ENCODE peak calls at places on chromosomes 16 and 17, in eight cellular contexts. Z is sigmoid colon; R is BE2C; H is A549; W is CD8-positive, alpha-beta memory T cell; X is OCI-LY7; E is neuronal stem cell; B is vagina. N is an unnamed sample. For H3K4me1, the result is how much of the 10 kb centered on the place peaks cover.

GRCh38 chr17:49249890-49250522 is 19.4 kb upstream of the PHOSPHO1 start:
- DNase-seq in Z (no peak), R (no peak), H (no peak), W (no peak), X (no peak), E (no peak), B (no peak), N (no peak)

GRCh38 chr17:73646409-73647305 is 2.4 kb upstream of the SDK2 start:
- DNase-seq in Z (no peak), R (peak), H (peak), W (no peak), X (peak), E (peak), B (peak), N (no peak)

GRCh38 chr16:54829691-54830090 is 101.0 kb upstream of the IRX5 start:
- DNase-seq in Z (no peak), R (no peak), H (no peak), W (no peak), X (no peak), E (no peak), B (no peak), N (peak)

GRCh38 chr16:57462978-57463362 is 491 bp downstream of the POLR2C start:
- DNase-seq in Z (no peak), R (no peak), H (no peak), W (no peak), X (no peak), E (no peak), B (no peak), N (no peak)

GRCh38 chr17:48618366-48618896 is 3.3 kb upstream of the HOXB8 start:
- DNase-seq in Z (peak), R (peak), H (peak), W (peak), X (peak), E (peak), B (no peak), N (peak)

GRCh38 chr16:8950580-8951077 is 13.1 kb downstream of the USP7 start:
- DNase-seq in Z (no peak), R (no peak), H (no peak), W (no peak), X (no peak), E (no peak), B (no peak), N (no peak)

GRCh38 chr17:71633391-71633849 is 487.4 kb upstream of the SOX9 start:
- DNase-seq in Z (no peak), R (no peak), H (peak), W (no peak), X (no peak), E (no peak), B (no peak), N (no peak)

GRCh38 chr17:9419932-9420453 is 155.6 kb downstream of the STX8 start:
- DNase-seq in Z (no peak), R (no peak), H (no peak), W (no peak), X (no peak), E (no peak), B (no peak), N (no peak)

GRCh38 chr17:31743767-31744166 is 115.3 kb downstream of the COPRS start:
- DNase-seq in Z (no peak), R (no peak), H (no peak), W (no peak), X (no peak), E (no peak), B (no peak), N (peak)

GRCh38 chr17:78272914-78273258 is 41.5 kb downstream of the TMEM235 start:
- DNase-seq in Z (no peak), R (no peak), H (no peak), W (no peak), X (no peak), E (no peak), B (no peak), N (no peak)

GRCh38 chr17:77214743-77215142 is 74.0 kb downstream of the SEC14L1 start:
- DNase-seq in Z (peak), R (peak), H (peak), W (no peak), X (peak), E (no peak), B (no peak), N (no peak)

GRCh38 chr17:65268832-65269231 is 131.7 kb downstream of the RGS9 start:
- DNase-seq in Z (no peak), R (no peak), H (no peak), W (no peak), X (no peak), E (no peak), B (no peak), N (no peak)

GRCh38 chr16:58099097-58099955 is 29.9 kb downstream of the CFAP20 start:
- DNase-seq in Z (peak), R (no peak), H (no peak), W (no peak), X (no peak), E (no peak), B (no peak), N (no peak)

GRCh38 chr17:43723697-43724359 is 34.8 kb downstream of the SOST start:
- DNase-seq in Z (no peak), R (peak), H (peak), W (no peak), X (no peak), E (no peak), B (no peak), N (no peak)

DNA sequence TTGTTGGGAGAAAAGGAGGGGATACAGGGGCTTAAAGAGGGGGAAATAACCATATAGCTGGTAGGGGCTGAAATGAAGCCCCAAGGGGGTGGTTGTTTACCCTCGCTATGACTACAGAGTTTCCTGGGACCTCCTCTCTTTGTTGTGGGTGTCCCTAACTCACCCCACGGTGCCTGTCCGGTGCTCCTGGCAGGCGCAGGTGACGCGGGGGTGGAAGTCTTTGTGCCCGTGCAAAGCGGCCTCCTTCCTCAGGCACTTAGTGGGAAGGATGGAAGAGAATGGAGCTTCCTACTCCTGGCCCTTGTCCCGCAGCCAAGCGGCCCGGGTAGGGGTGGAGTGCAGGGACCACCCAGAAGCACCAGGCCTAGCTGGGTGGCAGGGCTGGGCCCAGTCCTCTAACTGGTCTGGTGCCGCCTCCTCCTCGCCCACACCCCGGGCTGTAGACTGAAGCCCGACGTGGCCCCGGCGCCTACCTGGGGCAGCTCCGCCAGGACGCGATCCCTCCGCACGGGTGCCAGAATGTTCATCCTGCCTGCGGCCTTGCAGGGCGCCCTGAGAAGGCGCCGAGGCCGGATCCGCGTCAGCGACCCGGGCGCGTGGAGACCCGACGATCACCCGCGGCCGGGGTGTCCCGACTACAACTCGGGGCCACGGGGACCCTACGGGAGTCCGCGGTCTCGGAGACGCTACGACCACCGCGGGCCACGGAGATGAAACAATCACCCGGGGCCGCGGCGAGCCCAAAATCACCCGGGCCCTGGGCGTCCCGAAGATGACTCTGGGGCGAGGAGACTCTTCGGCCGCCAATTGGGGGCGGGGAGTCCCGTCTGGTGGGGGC is 709 bp downstream of the RAB34 start:
- DNase-seq in Z (peak), R (no peak), H (no peak), W (no peak), X (no peak), E (peak), B (no peak), N (peak)
- H3K4me1 ChIP-seq in Z (half or more), R (under half), H (under half), W (under half), X (under half), E (under half), B (half or more), N (under half)

DNA sequence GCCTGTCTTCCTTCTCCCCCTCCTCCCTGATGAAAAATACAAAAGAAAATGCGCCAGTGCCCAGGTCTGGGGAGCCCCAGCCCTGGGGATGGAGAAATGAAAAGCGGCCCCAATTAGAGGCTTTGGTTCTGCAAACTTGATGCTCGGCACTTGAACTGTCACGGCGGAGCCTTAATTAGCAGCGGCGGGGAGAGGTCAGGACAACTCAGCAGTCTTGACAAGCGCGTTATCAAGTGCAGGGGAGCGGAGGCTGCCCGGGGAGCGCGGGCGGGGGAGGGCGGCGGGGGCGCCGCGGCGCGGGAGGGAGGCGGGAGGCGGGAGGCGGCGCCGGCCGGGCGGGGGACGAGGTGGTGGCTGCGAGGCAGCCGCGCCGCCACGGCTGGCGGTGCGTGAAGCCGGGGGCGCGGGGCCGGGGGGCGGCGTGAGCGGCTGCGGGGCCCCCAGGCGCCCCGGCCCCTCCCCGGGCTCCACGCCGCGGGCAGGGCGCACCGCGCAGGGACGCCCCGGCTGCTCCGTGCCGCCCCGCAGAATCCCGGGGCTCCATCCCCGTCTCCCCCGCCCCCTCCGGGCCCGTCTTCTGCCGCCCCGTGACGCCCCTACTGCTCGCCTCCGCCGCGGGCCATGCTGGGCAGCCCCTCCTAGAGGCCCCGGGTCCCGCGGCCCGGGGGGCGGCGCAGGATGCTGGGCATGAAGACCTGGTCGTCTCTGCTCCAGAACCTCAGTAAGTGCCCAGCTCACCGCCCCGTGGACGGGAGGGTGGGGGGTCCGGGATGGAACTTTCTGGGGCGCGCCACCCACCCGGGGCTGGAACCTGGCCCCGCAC is 150.5 kb upstream of the GSE1 start:
- DNase-seq in Z (no peak), R (peak), H (no peak), W (no peak), X (peak), E (peak), B (no peak), N (peak)
- H3K4me1 ChIP-seq in Z (half or more), R (half or more), H (under half), W (under half), X (under half), E (half or more), B (half or more), N (under half)

DNA sequence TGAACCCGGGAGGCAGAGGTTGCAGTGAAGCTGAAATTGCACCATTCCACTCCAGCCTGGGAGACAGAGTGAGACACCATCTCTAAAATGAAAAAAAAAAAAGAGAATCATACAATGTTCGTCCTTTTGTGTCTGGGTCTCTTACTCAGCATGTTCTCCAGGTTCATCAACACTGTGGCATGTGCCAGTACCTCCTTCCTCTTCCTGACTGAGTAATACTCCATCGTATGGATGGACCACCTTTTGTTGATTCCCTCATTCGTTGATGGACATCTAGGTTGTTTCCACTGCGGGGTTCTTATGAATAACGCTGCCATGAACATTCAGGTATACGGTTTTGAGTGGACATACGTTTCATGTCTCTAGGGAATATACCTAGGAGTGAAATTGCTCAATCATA is 4.1 kb upstream of the HS3ST6 start:
- DNase-seq in Z (no peak), R (no peak), H (no peak), W (no peak), X (no peak), E (no peak), B (no peak), N (no peak)
- H3K4me1 ChIP-seq in Z (under half), R (under half), H (under half), W (under half), X (under half), E (under half), B (under half), N (under half)

GRCh38 chr17:42525221-42525620 is 10.8 kb upstream of the NAGLU start:
- DNase-seq in Z (no peak), R (no peak), H (no peak), W (no peak), X (no peak), E (no peak), B (no peak), N (no peak)

GRCh38 chr17:42526031-42526444 is 10.0 kb upstream of the NAGLU start:
- DNase-seq in Z (peak), R (no peak), H (no peak), W (no peak), X (no peak), E (no peak), B (no peak), N (no peak)

GRCh38 chr17:42529054-42529453 is 7.0 kb upstream of the NAGLU start:
- DNase-seq in Z (no peak), R (no peak), H (no peak), W (no peak), X (no peak), E (no peak), B (no peak), N (no peak)

GRCh38 chr17:42530952-42531454 is 5.0 kb upstream of the NAGLU start:
- DNase-seq in Z (no peak), R (no peak), H (no peak), W (no peak), X (no peak), E (no peak), B (no peak), N (no peak)

DNA sequence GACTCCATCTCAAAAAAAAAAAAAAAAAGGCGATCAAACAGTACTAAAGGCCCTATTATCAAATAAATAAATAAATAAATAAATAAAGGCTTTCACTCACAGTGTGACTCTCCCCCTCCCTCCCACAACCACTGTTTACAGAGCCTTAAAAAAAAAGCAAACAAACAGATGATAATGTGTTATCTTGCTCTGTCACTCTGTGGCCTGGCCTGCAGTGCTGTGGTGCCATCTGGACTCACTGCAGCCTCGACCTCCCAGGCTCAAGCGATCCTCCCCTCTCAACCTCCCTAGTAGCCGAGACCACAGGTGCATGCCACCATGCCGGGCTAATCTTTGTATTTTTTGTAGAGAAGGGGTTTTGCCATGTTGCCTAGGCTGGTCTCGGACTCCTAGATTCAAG is 8.1 kb upstream of the NAGLU start:
- DNase-seq in Z (peak), R (no peak), H (no peak), W (no peak), X (no peak), E (no peak), B (no peak), N (no peak)
- H3K4me1 ChIP-seq in Z (under half), R (under half), H (under half), W (under half), X (under half), E (under half), B (under half), N (under half)

GRCh38 chr17:55737976-55738501 is 12.8 kb upstream of the PCTP start:
- DNase-seq in Z (no peak), R (no peak), H (no peak), W (no peak), X (no peak), E (no peak), B (no peak), N (no peak)
- H3K4me1 ChIP-seq in Z (under half), R (under half), H (under half), W (under half), X (under half), E (under half), B (under half), N (under half)

GRCh38 chr16:24018485-24018884 is 182.7 kb downstream of the PRKCB start:
- DNase-seq in Z (no peak), R (no peak), H (no peak), W (no peak), X (no peak), E (no peak), B (no peak), N (no peak)
- H3K4me1 ChIP-seq in Z (under half), R (under half), H (under half), W (under half), X (half or more), E (under half), B (under half), N (under half)

DNA sequence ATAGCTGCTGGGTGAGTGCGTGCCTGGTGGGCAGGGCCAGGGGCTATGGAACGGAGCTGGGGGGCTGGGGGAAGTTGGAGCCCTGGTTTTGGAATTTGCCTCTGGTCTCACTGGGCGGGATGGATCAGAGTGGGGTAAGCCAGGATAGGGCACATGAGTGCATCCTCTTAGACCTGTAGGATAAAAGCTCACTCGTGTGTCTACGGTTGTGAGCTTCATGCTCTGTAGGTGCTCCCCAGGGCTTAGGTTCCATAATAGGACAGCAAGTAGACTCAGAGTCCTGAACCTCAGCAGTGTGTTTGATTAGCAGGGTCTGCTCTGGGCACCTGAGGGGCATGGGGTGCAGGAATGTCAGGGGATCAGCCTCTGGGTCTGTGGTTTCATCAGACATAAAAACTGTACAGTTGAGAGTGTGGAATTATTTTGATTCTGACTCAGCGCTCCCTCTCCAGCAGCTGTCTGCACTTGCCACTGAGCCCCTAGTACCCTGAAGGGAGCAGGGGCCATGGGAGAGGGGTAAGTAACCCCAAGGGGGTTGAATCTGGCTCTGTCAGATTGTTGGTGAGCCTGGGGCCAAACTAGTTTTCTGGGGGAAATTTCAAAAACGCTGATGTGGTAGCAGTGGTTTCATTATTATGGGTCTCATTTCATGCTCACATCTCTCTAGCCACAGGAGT is 84.2 kb upstream of the LGALS9 start:
- DNase-seq in Z (no peak), R (no peak), H (no peak), W (no peak), X (no peak), E (no peak), B (no peak), N (peak)
- H3K4me1 ChIP-seq in Z (under half), R (under half), H (half or more), W (under half), X (under half), E (under half), B (under half), N (under half)

DNA sequence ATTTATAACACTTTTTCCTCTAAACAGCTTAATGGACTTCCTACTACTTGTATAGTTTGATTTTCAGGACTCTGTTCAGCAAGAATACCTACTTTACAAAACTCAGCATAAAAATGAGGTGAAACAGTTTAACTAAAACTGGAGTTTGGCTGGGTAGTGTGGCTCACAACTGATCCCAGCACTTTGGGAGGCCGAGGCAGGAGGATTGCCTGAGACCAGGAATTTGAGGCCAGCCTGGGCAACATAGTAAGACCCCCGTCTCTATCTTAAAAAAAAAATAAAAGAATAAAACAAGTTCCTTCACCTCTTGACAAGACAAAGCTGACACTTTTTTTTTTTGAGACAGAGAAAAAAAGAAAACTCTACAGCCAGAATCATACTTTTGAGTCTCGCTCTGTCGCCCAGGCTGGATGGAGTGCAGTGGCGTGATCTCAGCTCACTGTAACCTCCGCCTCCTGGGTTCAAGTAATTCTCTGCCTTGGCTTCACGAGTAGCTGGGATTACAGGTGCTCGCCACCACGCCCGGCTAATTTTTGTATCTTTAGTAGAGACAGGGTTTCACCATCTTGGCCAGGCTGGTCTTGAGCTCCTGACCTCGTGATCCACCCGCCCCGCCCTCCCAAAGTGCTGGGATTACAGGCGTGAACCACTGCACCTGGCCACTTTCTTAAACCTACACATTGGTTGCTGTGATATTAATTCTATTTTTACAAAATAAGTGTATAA is 2.6 kb downstream of the PDF start:
- DNase-seq in Z (peak), R (no peak), H (no peak), W (no peak), X (no peak), E (no peak), B (no peak), N (no peak)
- H3K4me1 ChIP-seq in Z (under half), R (under half), H (under half), W (under half), X (half or more), E (under half), B (half or more), N (under half)

GRCh38 chr17:17115620-17116019 is 73.4 kb downstream of the MPRIP start:
- DNase-seq in Z (no peak), R (no peak), H (no peak), W (no peak), X (no peak), E (no peak), B (no peak), N (peak)
- H3K4me1 ChIP-seq in Z (under half), R (under half), H (half or more), W (half or more), X (under half), E (under half), B (half or more), N (half or more)

GRCh38 chr17:67605259-67605912 is 112.3 kb upstream of the NOL11 start:
- DNase-seq in Z (peak), R (peak), H (no peak), W (no peak), X (no peak), E (no peak), B (no peak), N (peak)

GRCh38 chr17:67602974-67603373 is 114.8 kb upstream of the NOL11 start:
- DNase-seq in Z (no peak), R (peak), H (peak), W (peak), X (peak), E (peak), B (no peak), N (no peak)

GRCh38 chr17:67600408-67600807 is 117.3 kb upstream of the NOL11 start:
- DNase-seq in Z (no peak), R (no peak), H (no peak), W (no peak), X (no peak), E (no peak), B (no peak), N (no peak)

GRCh38 chr17:67601897-67602296 is 115.8 kb upstream of the NOL11 start:
- DNase-seq in Z (no peak), R (no peak), H (no peak), W (no peak), X (no peak), E (no peak), B (peak), N (no peak)

GRCh38 chr17:67602439-67602838 is 115.3 kb upstream of the NOL11 start:
- DNase-seq in Z (no peak), R (no peak), H (no peak), W (no peak), X (no peak), E (no peak), B (peak), N (no peak)
- H3K4me1 ChIP-seq in Z (under half), R (under half), H (under half), W (under half), X (under half), E (under half), B (under half), N (under half)